ENCODE peak calls at places on chromosomes 16 and 17, in ten cellular contexts. V is CD8-positive, alpha-beta T cell; C is psoas muscle; Q is fibroblast of lung; E is Peyer's patch; K is GM12878; M is heart left ventricle; O is mucosa of descending colon; X is tibial artery; B is right lobe of liver. W is an unnamed sample.
A peak's percentile ranks its signal among the peaks of the same experiment; 100 is the strongest.

GRCh38 chr16:65622161-65622560 is 500.3 kb upstream of the CDH11 start:
- DNase-seq in V (no peak), C (no peak), Q (no peak), E (no peak), K (no peak), M (no peak), O (no peak), X (no peak), B (no peak), W (no peak)

GRCh38 chr17:4329838-4330237 is 36.6 kb downstream of the UBE2G1 start:
- DNase-seq in V (no peak), C (no peak), Q (peak; percentile 98), E (no peak), K (no peak), M (no peak), O (no peak), X (no peak), B (no peak), W (no peak)

GRCh38 chr16:4404967-4405696 is 11.3 kb downstream of the CORO7 start:
- DNase-seq in V (no peak), C (no peak), Q (no peak), E (peak; percentile 46), K (no peak), M (no peak), O (no peak), X (no peak), B (no peak), W (no peak)

GRCh38 chr16:79283578-79283977 is 317.0 kb downstream of the MAF start:
- DNase-seq in V (no peak), C (no peak), Q (no peak), E (no peak), K (no peak), M (no peak), O (peak; percentile 23), X (no peak), B (peak; percentile 81), W (no peak)

GRCh38 chr17:75892556-75893224 is 4.1 kb downstream of the TRIM65 start:
- DNase-seq in V (no peak), C (no peak), Q (no peak), E (peak; percentile 42), K (no peak), M (no peak), O (no peak), X (no peak), B (peak; percentile 59), W (no peak)

GRCh38 chr17:62823111-62823895 is 15.2 kb upstream of the MARCHF10 start:
- DNase-seq in V (no peak), C (no peak), Q (peak; percentile 41), E (no peak), K (no peak), M (no peak), O (no peak), X (no peak), B (no peak), W (no peak)

GRCh38 chr17:39617446-39618251 is 9.1 kb upstream of the PPP1R1B start:
- DNase-seq in V (peak; percentile 57), C (peak; percentile 75), Q (peak; percentile 18), E (peak; percentile 88), K (no peak), M (peak; percentile 68), O (peak; percentile 84), X (peak; percentile 51), B (peak; percentile 71), W (peak; percentile 79)

GRCh38 chr17:2237521-2237921 is 66.1 kb downstream of the SMG6 start:
- DNase-seq in V (no peak), C (peak; percentile 69), Q (peak; percentile 81), E (no peak), K (no peak), M (peak; percentile 74), O (no peak), X (peak; percentile 65), B (no peak), W (no peak)

GRCh38 chr17:82881292-82881823 is 41.5 kb upstream of the ZNF750 start:
- DNase-seq in V (no peak), C (peak; percentile 19), Q (no peak), E (no peak), K (no peak), M (no peak), O (no peak), X (no peak), B (no peak), W (no peak)

GRCh38 chr17:1997587-1998425 is 27.3 kb downstream of the RTN4RL1 start:
- DNase-seq in V (no peak), C (no peak), Q (no peak), E (peak; percentile 81), K (no peak), M (no peak), O (peak; percentile 89), X (no peak), B (peak; percentile 93), W (peak; percentile 84)

GRCh38 chr17:80862978-80863377 is 128.7 kb upstream of the CHMP6 start:
- DNase-seq in V (no peak), C (no peak), Q (no peak), E (peak; percentile 19), K (no peak), M (no peak), O (no peak), X (no peak), B (no peak), W (no peak)
- TF ChIP-seq CTCF in V (no peak), C (no peak), Q (no peak), E (no peak), K (no peak), M (no peak), O (no peak), X (no peak), B (no peak), W (no peak)

GRCh38 chr17:29133146-29133713 is 47.0 kb downstream of the MYO18A start:
- DNase-seq in V (no peak), C (peak; percentile 90), Q (peak; percentile 85), E (peak; percentile 39), K (no peak), M (peak; percentile 69), O (no peak), X (peak; percentile 67), B (no peak), W (no peak)

GRCh38 chr17:29136998-29137730 is 43.0 kb downstream of the MYO18A start:
- DNase-seq in V (no peak), C (no peak), Q (peak; percentile 75), E (no peak), K (no peak), M (no peak), O (no peak), X (no peak), B (no peak), W (no peak)

GRCh38 chr17:29131814-29132682 is 48.1 kb downstream of the MYO18A start:
- DNase-seq in V (no peak), C (no peak), Q (peak; percentile 88), E (peak; percentile 37), K (no peak), M (no peak), O (no peak), X (peak; percentile 54), B (no peak), W (no peak)

GRCh38 chr17:29138184-29138955 is 41.8 kb downstream of the MYO18A start:
- DNase-seq in V (peak; percentile 44), C (peak; percentile 77), Q (peak; percentile 37), E (no peak), K (no peak), M (no peak), O (no peak), X (no peak), B (no peak), W (no peak)

DNA sequence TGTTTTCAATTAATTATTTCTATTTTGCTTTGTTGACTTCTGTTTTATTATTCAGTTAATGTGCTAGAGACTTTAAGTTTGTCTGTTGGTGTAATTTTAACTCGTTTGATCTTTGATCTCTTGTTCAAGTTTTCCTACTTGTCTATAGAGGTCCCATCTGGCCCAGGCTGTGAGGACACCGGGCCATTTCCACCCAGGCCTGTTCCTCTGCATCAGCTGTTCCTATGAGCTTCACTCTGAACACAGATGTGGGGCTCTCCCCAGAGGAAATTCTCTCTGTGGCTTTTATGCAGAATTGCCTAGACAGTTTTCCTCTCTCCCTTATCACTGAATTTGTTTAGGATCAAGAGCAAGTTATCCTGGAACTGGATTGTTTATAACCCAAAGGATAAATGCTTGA is 44.7 kb downstream of the MYO18A start:
- DNase-seq in V (no peak), C (no peak), Q (no peak), E (no peak), K (no peak), M (no peak), O (no peak), X (no peak), B (no peak), W (no peak)
- H3K4me1 ChIP-seq in V (peaks cover 25% of the 10 kb centered on the region), C (peaks cover 81% of the 10 kb centered on the region), Q (peaks cover 50% of the 10 kb centered on the region), E (peaks cover 26% of the 10 kb centered on the region), K (peaks cover 20% of the 10 kb centered on the region), M (peaks cover 56% of the 10 kb centered on the region), O (peaks cover 11% of the 10 kb centered on the region), X (peaks cover 48% of the 10 kb centered on the region), B (peaks cover 29% of the 10 kb centered on the region), W (no peaks in the 10 kb centered on the region)

GRCh38 chr16:3215601-3216262 is 19.2 kb downstream of the ZNF200 start:
- DNase-seq in V (no peak), C (no peak), Q (no peak), E (no peak), K (no peak), M (no peak), O (no peak), X (no peak), B (no peak), W (no peak)

GRCh38 chr16:3216263-3216640 is 18.7 kb downstream of the ZNF200 start:
- DNase-seq in V (peak; percentile 51), C (no peak), Q (no peak), E (no peak), K (no peak), M (no peak), O (no peak), X (no peak), B (no peak), W (no peak)

GRCh38 chr16:3214904-3215600 is 19.9 kb downstream of the ZNF200 start:
- DNase-seq in V (peak; percentile 67), C (no peak), Q (peak; percentile 6), E (no peak), K (no peak), M (no peak), O (no peak), X (no peak), B (no peak), W (no peak)

GRCh38 chr16:3223913-3224515 is 10.9 kb downstream of the ZNF200 start:
- DNase-seq in V (no peak), C (no peak), Q (peak; percentile 9), E (no peak), K (no peak), M (no peak), O (no peak), X (no peak), B (no peak), W (no peak)

GRCh38 chr16:3220839-3221238 is 14.1 kb downstream of the ZNF200 start:
- DNase-seq in V (no peak), C (no peak), Q (no peak), E (no peak), K (no peak), M (no peak), O (no peak), X (no peak), B (no peak), W (no peak)
- H3K9me3 ChIP-seq in V (peaks cover 31% of the 10 kb centered on the region), C (peaks cover 69% of the 10 kb centered on the region), Q (no peaks in the 10 kb centered on the region), E (peaks cover 53% of the 10 kb centered on the region), K (peaks cover 20% of the 10 kb centered on the region), M (peaks cover 64% of the 10 kb centered on the region), O (peaks cover 56% of the 10 kb centered on the region), X (peaks cover 61% of the 10 kb centered on the region), B (peaks cover 38% of the 10 kb centered on the region), W (peaks cover 20% of the 10 kb centered on the region)

DNA sequence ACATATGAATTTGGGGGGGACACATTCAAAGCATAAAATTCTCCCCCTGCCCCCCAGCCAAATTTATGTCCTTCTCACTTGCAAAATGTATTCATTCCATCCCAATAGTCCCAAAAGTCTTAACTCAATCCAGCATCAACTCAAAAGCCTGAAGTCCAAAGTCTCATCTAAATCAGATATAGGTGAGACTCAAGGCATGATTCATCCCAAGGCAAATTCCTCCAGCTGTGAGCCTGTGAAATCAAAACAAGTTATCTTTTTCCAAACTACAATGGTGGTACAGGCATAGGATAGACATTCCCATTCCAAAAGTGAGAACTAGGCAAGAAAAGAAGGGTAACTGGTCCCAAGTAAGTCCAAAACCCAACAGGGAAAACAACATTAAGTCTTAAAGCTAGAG is 5.9 kb upstream of the GOSR2 start:
- DNase-seq in V (no peak), C (no peak), Q (no peak), E (no peak), K (no peak), M (no peak), O (no peak), X (no peak), B (no peak), W (no peak)
- TF ChIP-seq CTCF in V (no peak), C (no peak), Q (no peak), E (no peak), K (no peak), M (no peak), O (no peak), X (no peak), B (no peak), W (no peak)

W was measured in colonic mucosa.